ENCODE peak calls at places on chromosomes 2 and 18, in six cellular contexts. W is IMR-90, G is H9, N is brain microvascular endothelial cell, A is cardiac muscle cell, O is adrenal gland. I is an unnamed sample. For H3K27me3, the result is how much of the 10 kb centered on the place peaks cover.

GRCh38 chr2:186099772-186100171 is 361.2 kb downstream of the FSIP2 start:
- DNase-seq in N (no peak), G (no peak), O (no peak), A (no peak), W (no peak), I (no peak)

GRCh38 chr18:57930476-57930875 is 113.5 kb upstream of the NEDD4L start:
- DNase-seq in G (no peak), N (no peak), O (no peak), W (no peak), A (no peak), I (no peak)

GRCh38 chr2:150327546-150328495 is 159.6 kb downstream of the RND3 start:
- DNase-seq in G (peak), W (no peak), N (no peak), A (peak), O (no peak), I (no peak)

GRCh38 chr2:66389651-66390131 is 45.2 kb upstream of the MEIS1 start:
- DNase-seq in G (no peak), W (no peak), O (no peak), N (no peak), A (peak), I (no peak)

GRCh38 chr2:53442783-53443182 is 324.8 kb upstream of the CHAC2 start:
- DNase-seq in O (no peak), G (peak), A (peak), N (no peak), W (no peak), I (no peak)

GRCh38 chr2:154608438-154608837 is 90.1 kb upstream of the KCNJ3 start:
- DNase-seq in G (no peak), N (no peak), A (no peak), O (no peak), W (no peak), I (no peak)

GRCh38 chr18:50306944-50307343 is 19.5 kb upstream of the CXXC1 start:
- DNase-seq in G (no peak), W (peak), O (no peak), A (no peak), N (no peak), I (no peak)

GRCh38 chr18:76633504-76634259 is 138.6 kb upstream of the ZNF516 start:
- DNase-seq in A (no peak), W (no peak), G (no peak), O (no peak), N (no peak), I (no peak)

GRCh38 chr2:98508690-98509054 is 64.0 kb downstream of the INPP4A start:
- DNase-seq in O (peak), W (peak), N (peak), G (no peak), A (no peak), I (peak)

GRCh38 chr2:239294571-239295054 is 106.2 kb downstream of the HDAC4 start:
- DNase-seq in N (no peak), A (no peak), O (no peak), W (no peak), G (no peak), I (no peak)

GRCh38 chr2:17517481-17518211 is 594 bp downstream of the RAD51AP2 start:
- DNase-seq in G (no peak), A (peak), W (no peak), O (no peak), N (no peak), I (no peak)

GRCh38 chr2:30115141-30115980 is 31.4 kb upstream of the YPEL5 start:
- DNase-seq in A (peak), W (peak), G (peak), N (peak), O (peak), I (peak)

GRCh38 chr18:35582310-35582682 is 756 bp downstream of the GALNT1 start:
- DNase-seq in A (no peak), N (no peak), G (no peak), W (no peak), O (no peak), I (no peak)

GRCh38 chr18:60339018-60339417 is 33.6 kb downstream of the MC4R start:
- DNase-seq in W (no peak), N (no peak), O (no peak), A (no peak), G (no peak), I (no peak)

GRCh38 chr2:181738483-181739015 is 58.2 kb upstream of the NEUROD1 start:
- DNase-seq in W (no peak), N (no peak), A (no peak), O (no peak), G (no peak), I (no peak)

GRCh38 chr2:181742908-181743722 is 62.8 kb upstream of the NEUROD1 start:
- DNase-seq in A (peak), G (no peak), O (peak), N (peak), W (peak), I (no peak)

GRCh38 chr2:181741756-181742155 is 61.4 kb upstream of the NEUROD1 start:
- DNase-seq in W (peak), N (no peak), A (no peak), O (no peak), G (no peak), I (no peak)

GRCh38 chr2:181742361-181742760 is 62.0 kb upstream of the NEUROD1 start:
- DNase-seq in A (no peak), W (no peak), O (no peak), N (no peak), G (no peak), I (no peak)

DNA sequence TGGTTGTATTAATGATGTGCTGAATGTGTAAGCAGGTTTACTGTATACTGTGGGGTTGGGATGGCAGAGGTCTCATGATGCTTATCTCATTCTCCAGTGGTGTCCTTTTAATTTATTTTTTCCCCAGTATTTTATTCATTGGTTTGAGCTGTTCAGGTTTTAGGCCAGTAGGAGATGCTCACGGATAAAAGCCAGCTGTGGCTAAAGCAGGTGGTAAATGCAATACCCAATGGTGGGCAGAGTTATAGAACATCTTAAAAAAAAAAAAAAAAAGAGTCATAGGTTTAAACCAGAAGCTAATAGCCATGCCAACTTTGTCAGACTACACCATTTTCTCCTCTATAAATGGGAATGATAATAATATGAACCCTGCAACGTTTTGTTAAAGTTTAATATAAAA is 57.8 kb upstream of the NEUROD1 start:
- DNase-seq in N (peak), O (no peak), G (no peak), A (no peak), W (peak), I (no peak)
- TF ChIP-seq CTCF in N (peak), O (no peak), G (peak), A (peak), W (peak), I (no peak)

GRCh38 chr2:118168606-118169005 is 80.3 kb downstream of the INSIG2 start:
- DNase-seq in W (no peak), G (no peak), A (no peak), O (no peak), N (no peak), I (no peak)
- H3K27ac ChIP-seq in W (no peak), G (no peak), A (no peak), O (no peak), N (no peak), I (no peak)

GRCh38 chr2:233934524-233934923 is 17.4 kb downstream of the TRPM8 start:
- DNase-seq in G (no peak), O (no peak), W (no peak), N (no peak), A (no peak), I (no peak)

GRCh38 chr2:233936089-233936488 is 18.9 kb downstream of the TRPM8 start:
- DNase-seq in G (no peak), W (no peak), A (no peak), O (no peak), N (no peak), I (no peak)

GRCh38 chr2:233938676-233939370 is 21.6 kb downstream of the TRPM8 start:
- DNase-seq in A (peak), W (no peak), G (no peak), O (no peak), N (no peak), I (no peak)

GRCh38 chr2:233940376-233941276 is 23.5 kb downstream of the TRPM8 start:
- DNase-seq in N (no peak), W (no peak), G (no peak), A (no peak), O (no peak), I (no peak)

DNA sequence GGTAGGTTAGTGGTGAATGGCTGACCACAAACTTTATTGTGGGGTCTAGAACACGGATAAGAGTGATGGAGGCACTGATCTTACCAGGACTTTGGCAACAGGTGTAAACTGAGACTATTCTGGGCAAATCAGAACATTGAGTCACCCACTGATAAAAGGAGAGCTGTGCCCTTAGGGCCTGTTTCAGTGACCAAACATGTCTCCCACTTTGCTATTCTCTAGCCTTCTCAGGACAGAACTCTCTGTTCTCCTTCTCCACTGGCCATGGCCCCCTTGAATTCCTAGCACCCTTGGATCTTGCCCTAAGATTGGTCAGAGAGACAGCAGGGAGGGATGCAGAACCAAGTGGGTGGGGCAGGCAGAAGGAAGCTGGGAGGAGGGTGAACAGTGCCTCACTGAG is 18.3 kb downstream of the TRPM8 start:
- DNase-seq in A (no peak), G (no peak), N (no peak), W (no peak), O (no peak), I (no peak)
- H3K27me3 ChIP-seq in A (under half), G (under half), N (under half), W (half or more), O (under half), I (under half)

DNA sequence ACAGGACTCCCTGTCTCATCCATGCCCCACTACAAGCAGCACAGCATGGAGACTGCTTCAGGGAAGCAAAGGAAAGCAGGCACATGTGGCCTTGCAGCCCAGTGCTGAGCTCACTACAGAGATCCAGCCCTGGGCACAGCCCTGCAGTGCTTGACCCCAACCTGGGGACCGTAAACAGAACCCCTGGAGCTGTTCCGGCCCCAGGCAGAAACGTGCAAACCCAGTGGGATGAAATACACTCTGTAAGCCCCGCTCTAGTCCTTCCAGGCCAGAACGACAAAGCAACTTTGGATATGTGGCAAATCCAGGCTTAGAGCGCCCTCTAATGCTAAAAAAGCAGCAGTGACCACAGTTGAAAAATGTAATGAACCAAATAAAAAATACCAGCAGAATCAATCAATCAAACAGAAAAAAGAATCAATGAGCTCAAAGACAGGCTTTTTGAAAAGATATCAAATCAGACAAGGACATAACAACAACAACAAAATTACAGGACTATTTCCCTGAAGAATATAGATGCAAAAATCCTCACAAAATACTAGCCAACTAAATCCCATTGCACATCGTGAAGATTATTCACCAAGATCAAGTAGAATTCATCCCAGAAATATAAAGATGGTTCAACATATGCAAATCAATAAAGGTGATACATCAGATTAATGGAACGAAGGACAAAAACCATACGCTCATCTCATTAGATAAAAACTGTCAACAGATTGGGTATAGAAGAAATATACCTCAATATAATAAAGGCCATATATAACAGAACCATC is 45.6 kb downstream of the ZNF519 start:
- DNase-seq in W (peak), N (peak), G (peak), O (peak), A (peak), I (no peak)
- TF ChIP-seq CTCF in W (peak), N (peak), G (peak), O (peak), A (peak), I (peak)

GRCh38 chr2:42859801-42860200 is 67.4 kb upstream of the HAAO start:
- DNase-seq in G (no peak), A (no peak), W (no peak), N (peak), O (no peak), I (no peak)
- H3K27ac ChIP-seq in G (no peak), A (no peak), W (no peak), N (no peak), O (no peak), I (no peak)

DNA sequence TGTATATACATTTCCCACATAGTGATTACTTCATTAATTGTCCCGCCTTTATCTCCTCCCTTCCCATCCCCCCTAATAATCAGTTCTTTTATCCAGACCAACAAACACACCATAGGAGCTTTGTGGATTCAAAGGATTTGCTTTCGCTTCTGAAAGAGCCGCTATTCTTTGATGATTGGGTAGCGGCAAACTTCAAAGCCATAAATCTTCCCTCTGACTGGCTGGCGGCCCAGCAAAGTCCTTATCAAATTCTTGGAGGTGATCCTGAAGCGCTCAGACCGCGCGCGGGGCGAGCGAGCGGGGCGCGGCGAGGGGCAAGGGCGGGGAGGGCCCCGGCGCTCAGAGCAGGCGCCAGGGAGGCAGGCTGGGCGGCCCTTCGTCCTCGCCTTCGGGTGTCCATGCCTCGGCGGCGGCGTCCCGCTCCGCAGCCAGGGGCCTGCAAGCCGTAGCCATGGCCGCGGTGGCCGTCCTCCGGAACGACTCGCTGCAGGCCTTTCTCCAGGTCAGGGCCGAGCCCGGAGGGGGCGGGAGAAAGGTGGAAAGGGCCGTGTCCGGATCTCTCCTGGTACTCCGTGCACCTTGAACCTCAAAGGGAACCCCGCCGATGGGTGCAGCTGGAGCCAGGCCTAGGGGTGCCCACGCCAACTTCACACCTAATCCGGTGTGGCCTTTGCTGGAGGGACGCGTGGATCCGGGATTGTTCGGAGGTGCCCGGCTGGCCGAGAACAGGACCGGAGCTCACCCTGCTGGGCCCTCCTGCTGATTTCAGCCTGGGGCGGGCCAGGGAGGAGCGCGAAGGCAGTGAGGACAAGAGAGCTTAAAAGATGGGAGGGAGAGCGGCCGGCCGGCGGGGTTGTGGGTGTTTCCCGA is at the start of gene SP5:
- DNase-seq in N (peak), O (peak), G (peak), W (peak), A (peak), I (peak)
- H3K27me3 ChIP-seq in N (half or more), O (under half), G (half or more), W (half or more), A (half or more), I (half or more)

DNA sequence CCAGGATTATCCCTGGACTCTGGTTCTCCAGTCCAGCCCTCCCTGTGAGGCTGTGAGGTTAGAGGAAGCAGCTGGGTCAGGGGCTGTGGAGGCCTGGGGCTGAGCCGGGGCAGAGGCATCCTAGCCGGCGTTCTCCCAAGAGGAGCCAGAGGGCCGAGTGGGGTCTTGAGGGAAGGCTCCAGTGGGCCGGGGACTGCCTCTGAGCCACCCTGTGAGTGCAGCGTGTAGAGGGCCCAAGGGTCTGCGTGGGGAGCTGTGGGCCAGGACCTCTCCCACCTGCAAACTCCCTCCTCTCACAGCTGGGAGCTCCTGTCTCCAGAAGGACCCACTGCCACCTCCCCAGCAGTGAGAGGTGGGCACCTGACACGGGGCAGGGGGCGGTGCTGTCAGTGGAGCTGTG is 41.0 kb downstream of the GLI2 start:
- DNase-seq in W (no peak), A (no peak), G (no peak), O (no peak), N (no peak), I (no peak)
- TF ChIP-seq CTCF in W (no peak), A (no peak), G (no peak), O (no peak), N (no peak), I (no peak)

DNA sequence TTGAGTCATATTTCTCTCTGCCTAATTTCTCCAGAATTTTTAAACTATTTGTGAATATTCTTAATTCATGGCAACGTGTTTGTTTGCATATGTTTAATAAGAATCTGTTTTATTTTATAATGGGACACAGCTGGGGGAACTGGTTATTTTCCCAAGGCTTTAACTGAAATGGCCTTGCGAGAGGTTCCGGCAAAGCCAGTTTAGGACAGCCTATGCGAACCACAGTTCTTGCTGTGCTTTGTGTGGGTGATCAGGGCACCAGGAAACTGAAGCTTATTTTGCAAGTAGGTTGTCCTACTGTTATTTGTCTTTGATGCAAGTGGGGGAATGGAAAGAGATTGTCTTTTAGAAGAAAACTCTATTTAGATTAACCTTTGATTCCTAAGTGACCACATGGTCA is 6.5 kb downstream of the ANKMY1 start:
- DNase-seq in G (no peak), O (no peak), A (no peak), W (no peak), N (no peak), I (no peak)
- H3K27ac ChIP-seq in G (no peak), O (no peak), A (no peak), W (no peak), N (no peak), I (no peak)